ENCODE peak calls at places on chromosomes 16 and 17, in five cellular contexts. H, E, Z, A and D are unnamed samples.

GRCh38 chr16:52964290-52964689 is 88.4 kb downstream of the CHD9NB start:
- DNase-seq in H (no peak), A (no peak), Z (no peak), E (no peak), D (no peak)

GRCh38 chr16:84585886-84586285 is 32.0 kb downstream of the COTL1 start:
- DNase-seq in E (peak), A (no peak), H (no peak), Z (no peak), D (no peak)

GRCh38 chr17:28949185-28950016 is 1.9 kb downstream of the PHF12 start:
- DNase-seq in H (peak), A (peak), E (peak), Z (peak), D (peak)

GRCh38 chr16:72829846-72830620 is 217.9 kb downstream of the ZFHX3 start:
- DNase-seq in E (no peak), H (no peak), Z (no peak), A (no peak), D (no peak)

GRCh38 chr16:60137891-60138290 is 1403.8 kb upstream of the GOT2 start:
- DNase-seq in A (no peak), Z (no peak), E (no peak), H (no peak), D (no peak)

GRCh38 chr16:25553711-25554436 is 137.9 kb upstream of the HS3ST4 start:
- DNase-seq in H (no peak), Z (no peak), E (no peak), A (no peak), D (no peak)

GRCh38 chr16:86889974-86890373 is 311.6 kb downstream of the FOXL1 start:
- DNase-seq in E (no peak), A (no peak), H (no peak), Z (no peak), D (no peak)

GRCh38 chr16:64627288-64627687 is 494.6 kb downstream of the CDH11 start:
- DNase-seq in A (no peak), H (no peak), Z (no peak), E (no peak), D (no peak)

GRCh38 chr17:49217651-49218413 is 7.3 kb downstream of the ABI3 start:
- DNase-seq in A (peak), H (peak), E (peak), Z (peak), D (peak)

GRCh38 chr17:78226752-78227454 is 4.5 kb upstream of the TMEM235 start:
- DNase-seq in A (no peak), Z (no peak), H (no peak), E (no peak), D (no peak)

GRCh38 chr17:38444151-38444550 is 15.9 kb downstream of the ARHGAP23 start:
- DNase-seq in A (peak), Z (peak), H (peak), E (peak), D (peak)

GRCh38 chr16:14309001-14309886 is 238.1 kb downstream of the MRTFB start:
- DNase-seq in E (no peak), A (peak), H (no peak), Z (no peak), D (no peak)

GRCh38 chr16:22027633-22028032 is 19.7 kb downstream of the MOSMO start:
- DNase-seq in Z (no peak), A (no peak), H (no peak), E (no peak), D (no peak)

GRCh38 chr16:54370653-54371052 is 84.1 kb upstream of the IRX3 start:
- DNase-seq in A (no peak), Z (no peak), E (peak), H (no peak), D (no peak)

GRCh38 chr16:87828071-87828971 is 41.0 kb downstream of the SLC7A5 start:
- DNase-seq in H (no peak), Z (no peak), A (peak), E (no peak), D (no peak)

GRCh38 chr16:17365591-17366298 is 105.0 kb downstream of the XYLT1 start:
- DNase-seq in Z (no peak), E (no peak), A (no peak), H (no peak), D (no peak)

GRCh38 chr17:69761767-69762321 is 313.2 kb upstream of the KCNJ16 start:
- DNase-seq in Z (no peak), E (no peak), H (no peak), A (no peak), D (no peak)

GRCh38 chr17:64190468-64190867 is 60.5 kb upstream of the ERN1 start:
- DNase-seq in E (peak), Z (no peak), H (no peak), A (no peak), D (no peak)

GRCh38 chr16:88116121-88116900 is 165.1 kb downstream of the BANP start:
- DNase-seq in E (peak), Z (no peak), A (no peak), H (no peak), D (no peak)

GRCh38 chr16:27287887-27288286 is 19.3 kb upstream of the NSMCE1 start:
- DNase-seq in A (no peak), H (no peak), E (peak), Z (no peak), D (no peak)

GRCh38 chr16:56611281-56611833 is 3.0 kb downstream of the MT2A start:
- DNase-seq in Z (peak), A (no peak), H (peak), E (peak), D (no peak)

GRCh38 chr16:46972971-46973456 is 460 bp downstream of the DNAJA2 start:
- DNase-seq in Z (peak), H (peak), E (peak), A (peak), D (peak)

GRCh38 chr17:82396601-82397435 is 21.3 kb upstream of the HEXD start:
- DNase-seq in H (no peak), A (no peak), Z (peak), E (peak), D (no peak)

GRCh38 chr17:61345825-61346628 is 53.6 kb upstream of the TBX2 start:
- DNase-seq in E (no peak), H (no peak), A (no peak), Z (no peak), D (no peak)

GRCh38 chr16:53949716-53950410 is 245.9 kb downstream of the FTO start:
- DNase-seq in H (no peak), A (no peak), E (no peak), Z (no peak), D (no peak)

GRCh38 chr16:62089715-62090114 is 53.5 kb upstream of the CDH8 start:
- DNase-seq in E (no peak), A (no peak), H (no peak), Z (no peak), D (no peak)

GRCh38 chr17:47278561-47278960 is 24.9 kb downstream of the ITGB3 start:
- DNase-seq in A (no peak), Z (no peak), E (no peak), H (no peak), D (no peak)

GRCh38 chr16:27242868-27243590 is 25.5 kb downstream of the NSMCE1 start:
- DNase-seq in H (no peak), A (peak), Z (peak), E (peak), D (no peak)

GRCh38 chr17:17420035-17420434 is 56.8 kb upstream of the MED9 start:
- DNase-seq in E (peak), H (no peak), Z (no peak), A (no peak), D (no peak)

GRCh38 chr17:64423881-64424280 is 25.0 kb upstream of the MILR1 start:
- DNase-seq in Z (no peak), A (no peak), H (no peak), E (no peak), D (no peak)

GRCh38 chr16:66007717-66008116 is 358.8 kb upstream of the CDH5 start:
- DNase-seq in Z (no peak), H (no peak), A (no peak), E (no peak), D (no peak)

GRCh38 chr16:30715777-30716445 is 16.9 kb downstream of the SRCAP start:
- DNase-seq in Z (no peak), H (no peak), E (peak), A (no peak), D (peak)

GRCh38 chr16:50268352-50268751 is 2.0 kb downstream of the ADCY7 start:
- DNase-seq in E (peak), H (no peak), A (no peak), Z (no peak), D (no peak)

GRCh38 chr16:84194470-84195200 is 3.7 kb downstream of the ADAD2 start:
- DNase-seq in A (peak), H (no peak), Z (no peak), E (no peak), D (peak)

DNA sequence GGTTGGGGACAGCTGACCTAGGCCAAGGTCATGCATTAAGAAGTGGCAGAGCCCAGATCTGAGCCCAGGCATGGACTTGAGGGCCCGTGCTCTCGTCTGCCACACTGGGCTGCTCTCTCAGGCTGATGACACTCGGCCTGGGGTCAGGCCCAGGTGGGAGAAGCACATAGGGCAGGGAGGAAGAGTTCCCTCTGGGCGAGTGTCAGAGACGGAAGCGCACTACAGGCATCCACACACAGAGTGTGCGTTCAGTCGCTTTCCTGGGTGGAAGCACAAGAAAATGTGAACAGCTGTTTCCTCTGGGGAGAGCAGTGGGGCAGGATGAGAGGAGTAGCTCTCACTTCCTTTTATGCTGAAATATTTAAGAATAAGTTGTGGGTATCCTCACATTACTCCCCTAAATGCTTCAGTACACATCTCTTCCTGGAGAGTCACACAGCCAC is 59.7 kb downstream of the B9D1 start:
- DNase-seq in H (no peak), Z (no peak), E (peak), A (no peak), D (no peak)
- H3K27ac ChIP-seq in H (peak), Z (no peak), E (peak), A (no peak), D (no peak)

GRCh38 chr17:81251943-81252301 is 12.8 kb downstream of the NDUFAF8 start:
- DNase-seq in Z (no peak), E (no peak), A (no peak), H (no peak), D (no peak)

GRCh38 chr17:81253358-81254131 is 14.4 kb downstream of the NDUFAF8 start:
- DNase-seq in H (peak), E (no peak), Z (no peak), A (peak), D (peak)

GRCh38 chr17:81251091-81251942 is 12.2 kb downstream of the NDUFAF8 start:
- DNase-seq in E (peak), Z (no peak), A (no peak), H (no peak), D (no peak)

GRCh38 chr17:81250286-81251090 is 11.4 kb downstream of the NDUFAF8 start:
- DNase-seq in A (no peak), H (no peak), Z (no peak), E (no peak), D (no peak)

DNA sequence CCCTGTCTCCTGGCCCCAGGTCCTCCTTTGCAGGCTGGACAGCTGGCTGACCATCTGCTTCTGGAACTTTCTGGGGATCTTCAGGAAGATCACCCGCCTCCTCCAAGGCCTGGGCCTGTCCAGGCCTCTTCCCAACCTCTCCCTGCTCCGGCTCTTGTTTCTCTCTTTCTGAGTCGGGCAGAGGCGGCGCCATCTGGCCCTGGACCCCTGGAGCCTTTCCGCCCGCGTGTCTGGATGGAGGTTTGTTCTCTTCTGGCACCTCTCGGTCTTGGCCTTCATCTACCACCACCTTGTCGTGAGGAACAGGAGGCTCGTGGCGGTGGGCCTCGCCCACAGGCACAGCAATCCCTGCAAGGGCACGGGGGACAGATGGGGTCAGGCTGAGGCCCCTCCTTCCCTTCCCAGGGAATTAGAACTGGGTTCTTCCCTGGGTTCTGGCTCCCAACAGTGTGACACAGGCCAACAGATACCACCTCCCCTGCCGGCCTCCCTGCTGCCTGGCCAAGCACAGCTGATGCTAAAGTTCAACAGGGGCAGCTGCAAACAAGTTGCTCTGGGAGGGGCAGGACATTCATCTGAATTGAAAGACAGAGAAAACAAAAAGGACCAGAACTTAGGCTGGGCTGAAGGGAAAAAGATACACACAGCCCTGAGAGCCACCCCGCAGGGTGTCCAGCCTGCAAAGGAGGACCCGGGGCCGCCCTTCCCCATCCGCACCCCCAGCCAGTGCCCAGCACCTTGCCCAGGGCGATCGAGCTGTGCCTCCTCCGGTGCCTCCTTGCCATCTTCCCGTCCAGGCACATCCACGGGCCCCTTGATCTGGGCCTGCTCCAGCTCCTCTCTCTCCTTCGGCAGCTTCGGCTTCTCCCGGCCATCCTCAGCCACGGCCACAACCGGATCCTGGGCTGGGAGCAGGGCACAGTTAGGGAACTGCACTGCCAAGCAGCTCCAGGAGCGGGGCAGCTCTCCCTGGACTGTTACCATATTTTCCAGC is 13.5 kb downstream of the NDUFAF8 start:
- DNase-seq in E (no peak), Z (no peak), H (no peak), A (no peak), D (no peak)
- H3K27ac ChIP-seq in E (no peak), Z (no peak), H (no peak), A (no peak), D (no peak)

DNA sequence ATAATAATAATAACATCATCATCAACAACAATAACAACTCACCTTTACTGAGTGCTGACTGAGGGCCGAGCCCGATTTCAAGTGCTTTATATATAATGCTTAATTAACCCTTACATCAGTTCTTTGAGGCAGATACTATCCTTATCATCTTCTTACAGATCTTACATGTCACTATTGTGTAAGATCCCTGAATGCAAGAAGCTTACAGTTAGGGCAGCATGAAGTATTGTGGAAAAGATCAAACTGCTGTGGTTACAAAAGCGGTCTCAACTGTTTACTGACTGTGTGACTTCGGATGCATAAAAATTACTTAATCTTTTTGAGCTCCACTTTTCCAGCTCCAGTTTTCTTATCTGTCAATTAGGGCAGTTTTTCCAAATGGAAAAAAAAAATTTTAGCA is 3.3 kb downstream of the VAT1 start:
- DNase-seq in H (no peak), Z (no peak), A (no peak), E (no peak), D (no peak)
- H3K27ac ChIP-seq in H (no peak), Z (no peak), A (no peak), E (peak), D (peak)

DNA sequence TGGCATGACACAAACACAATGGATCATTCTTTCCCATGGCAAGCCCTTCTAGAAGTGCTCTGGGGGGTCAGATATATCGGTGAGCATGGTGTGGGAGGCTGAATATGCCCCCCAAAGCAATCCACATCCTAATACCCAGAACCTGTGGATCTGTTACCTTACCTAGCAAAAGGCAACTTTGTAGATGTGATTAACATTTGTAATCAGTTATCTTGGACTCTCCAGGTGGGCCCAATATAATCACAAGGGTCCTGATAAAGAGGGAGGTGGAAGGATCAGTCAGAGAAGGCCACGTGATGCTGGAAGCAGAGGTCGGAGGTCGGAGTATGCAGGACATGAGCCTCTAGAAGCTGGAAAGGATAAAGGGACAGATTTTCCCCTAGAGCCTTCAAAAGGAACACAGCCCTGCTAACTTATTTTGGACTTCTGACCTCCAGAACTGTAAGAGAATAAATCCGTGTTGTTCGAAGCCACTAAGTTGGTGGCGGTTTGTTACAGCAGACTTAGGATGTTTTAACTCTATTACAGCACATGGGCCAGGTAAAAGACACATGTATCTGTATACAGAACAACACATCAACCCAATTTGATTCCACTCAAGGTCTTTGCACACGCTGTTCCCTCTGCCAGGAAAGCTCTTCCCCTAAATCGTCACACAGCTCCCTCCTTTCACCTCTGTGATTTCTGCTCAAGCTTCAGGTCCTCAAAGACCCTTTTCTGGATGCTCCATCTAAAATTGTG is 115.3 kb downstream of the NOG start:
- DNase-seq in Z (no peak), E (no peak), A (no peak), H (no peak), D (no peak)
- H3K27ac ChIP-seq in Z (no peak), E (no peak), A (no peak), H (no peak), D (no peak)

GRCh38 chr17:27106982-27107360 is 186.9 kb upstream of the WSB1 start:
- DNase-seq in A (no peak), Z (no peak), E (no peak), H (no peak), D (no peak)
- H3K27ac ChIP-seq in A (no peak), Z (no peak), E (no peak), H (no peak), D (peak)